ENCODE peak calls at places on chromosomes 11 and 22, in nine cellular contexts. T is LNCaP clone FGC; A is ACHN; W is activated naive CD4-positive, alpha-beta T cell treated with anti-CD3 and anti-CD28 coated beads, Interleukin-2, amount 10 ng/mL, durations not matched to agents 7 days and 5 days; E is adipocyte; I is NAMALWA; N is NB4; D is RCC 7860; V is heart right ventricle. R is an unnamed sample.
A peak's percentile ranks its signal among the peaks of the same experiment; 100 is the strongest.

GRCh38 chr11:28251263-28251662 is 143.1 kb downstream of the METTL15 start:
- DNase-seq in E (no peak), W (no peak), N (no peak), T (no peak), D (no peak), A (no peak), V (no peak), I (no peak), R (no peak)

GRCh38 chr11:96474263-96474662 is 84.5 kb downstream of the JRKL start:
- DNase-seq in W (no peak), T (no peak), A (no peak), N (no peak), D (no peak), V (no peak), E (no peak), I (no peak), R (peak; percentile 85)

GRCh38 chr11:126695293-126695692 is 305.3 kb downstream of the KIRREL3 start:
- DNase-seq in V (no peak), D (no peak), I (no peak), A (no peak), N (no peak), E (no peak), W (no peak), T (no peak), R (no peak)

GRCh38 chr11:123560001-123560400 is 94.4 kb downstream of the SCN3B start:
- DNase-seq in N (no peak), A (no peak), I (no peak), V (peak; percentile 64), W (peak; percentile 65), E (peak; percentile 90), T (no peak), D (no peak), R (no peak)

GRCh38 chr11:86449993-86450629 is 75.4 kb downstream of the CCDC81 start:
- DNase-seq in A (no peak), W (no peak), E (no peak), T (no peak), N (peak; percentile 40), I (no peak), D (no peak), V (no peak), R (no peak)

GRCh38 chr11:90220391-90220790 is 2.5 kb downstream of the CHORDC1 start:
- DNase-seq in E (peak; percentile 82), V (no peak), D (no peak), I (no peak), N (peak; percentile 55), T (no peak), W (no peak), A (no peak), R (peak; percentile 40)

GRCh38 chr11:1750481-1750839 is at the start of gene IFITM10:
- DNase-seq in V (peak; percentile 43), I (no peak), T (no peak), E (no peak), W (no peak), N (no peak), D (peak; percentile 18), A (peak; percentile 8), R (no peak)

GRCh38 chr11:91913407-91913806 is 311.2 kb upstream of the FAT3 start:
- DNase-seq in I (no peak), E (no peak), A (no peak), D (no peak), T (no peak), N (no peak), V (no peak), W (no peak), R (no peak)

GRCh38 chr11:43367382-43368178 is 8.9 kb downstream of the TTC17 start:
- DNase-seq in I (peak; percentile 46), T (no peak), A (no peak), D (no peak), E (no peak), N (no peak), V (no peak), W (no peak), R (peak; percentile 73)

GRCh38 chr22:19569976-19570375 is 45.8 kb upstream of the CLDN5 start:
- DNase-seq in T (no peak), W (no peak), D (no peak), A (no peak), N (no peak), I (no peak), V (no peak), E (no peak), R (no peak)

GRCh38 chr11:10669258-10670033 is 24.1 kb downstream of the IRAG1 start:
- DNase-seq in T (no peak), W (no peak), E (peak; percentile 71), V (no peak), D (peak; percentile 24), N (no peak), I (no peak), A (no peak), R (peak; percentile 22)

GRCh38 chr11:103395612-103396011 is 286.4 kb downstream of the DYNC2H1 start:
- DNase-seq in T (no peak), W (no peak), I (no peak), E (peak; percentile 22), V (no peak), N (no peak), A (peak; percentile 62), D (peak; percentile 71), R (peak; percentile 80)

GRCh38 chr11:1517117-1518005 is 30.8 kb upstream of the MOB2 start:
- DNase-seq in N (no peak), A (no peak), D (no peak), T (no peak), V (peak; percentile 6), I (no peak), E (no peak), W (no peak), R (no peak)

GRCh38 chr11:2898366-2899079 is 12.9 kb upstream of the CDKN1C start:
- DNase-seq in W (peak; percentile 75), V (peak; percentile 46), T (no peak), E (peak; percentile 78), I (no peak), N (peak; percentile 93), D (peak; percentile 70), A (peak; percentile 73), R (peak; percentile 55)

GRCh38 chr11:2929880-2930704 is 872 bp upstream of the PHLDA2 start:
- DNase-seq in T (no peak), V (peak; percentile 27), E (peak; percentile 63), N (peak; percentile 72), W (peak; percentile 57), D (peak; percentile 45), I (peak; percentile 62), A (peak; percentile 49), R (peak; percentile 76)

GRCh38 chr11:57480409-57481137 is 20.2 kb downstream of the RTN4RL2 start:
- DNase-seq in T (no peak), A (peak; percentile 65), D (peak; percentile 17), V (peak; percentile 71), N (peak; percentile 86), W (peak; percentile 86), E (peak; percentile 63), I (peak; percentile 83), R (peak; percentile 32)

GRCh38 chr11:119347242-119347641 is 737 bp upstream of the MFRP start:
- DNase-seq in A (no peak), I (no peak), D (no peak), E (peak; percentile 46), V (no peak), N (no peak), T (no peak), W (no peak), R (no peak)

GRCh38 chr11:122074022-122074421 is 42.0 kb downstream of the BLID start:
- DNase-seq in E (no peak), A (no peak), D (no peak), V (no peak), W (no peak), I (no peak), N (no peak), T (no peak), R (no peak)

GRCh38 chr11:90178751-90179150 is 44.1 kb downstream of the CHORDC1 start:
- DNase-seq in T (peak; percentile 46), V (no peak), I (no peak), D (no peak), N (no peak), A (no peak), E (no peak), W (no peak), R (peak; percentile 47)

GRCh38 chr22:49064836-49065235 is 762.8 kb downstream of the BRD1 start:
- DNase-seq in E (no peak), I (no peak), A (no peak), N (no peak), W (no peak), T (no peak), D (no peak), V (no peak), R (no peak)

GRCh38 chr22:50269573-50270301 is 443 bp downstream of the MAPK11 start:
- DNase-seq in T (no peak), W (peak; percentile 72), N (peak; percentile 73), V (peak; percentile 56), I (peak; percentile 57), A (peak; percentile 65), D (no peak), E (peak; percentile 76), R (no peak)

GRCh38 chr11:17510507-17511206 is 33.6 kb downstream of the USH1C start:
- DNase-seq in V (no peak), W (no peak), E (no peak), T (no peak), A (no peak), N (no peak), I (no peak), D (no peak), R (peak; percentile 40)

GRCh38 chr22:42601879-42602465 is 12.7 kb downstream of the POLDIP3 start:
- DNase-seq in T (no peak), E (no peak), I (no peak), V (no peak), W (no peak), N (no peak), D (no peak), A (no peak), R (no peak)

GRCh38 chr11:10263929-10264328 is 30.1 kb downstream of the SBF2 start:
- DNase-seq in D (peak; percentile 11), I (no peak), T (no peak), N (no peak), V (no peak), W (no peak), E (peak; percentile 50), A (peak; percentile 31), R (peak; percentile 42)

GRCh38 chr11:12122083-12122482 is 11.7 kb downstream of the MICAL2 start:
- DNase-seq in D (no peak), T (no peak), N (peak; percentile 44), I (peak; percentile 9), V (no peak), W (no peak), A (peak; percentile 44), E (no peak), R (no peak)

GRCh38 chr11:63939351-63939920 is 634 bp downstream of the NAA40 start:
- DNase-seq in I (peak; percentile 57), D (no peak), V (no peak), T (no peak), W (no peak), E (peak; percentile 53), N (no peak), A (peak; percentile 9), R (peak; percentile 20)

GRCh38 chr11:134461621-134462020 is 49.6 kb upstream of the B3GAT1 start:
- DNase-seq in E (no peak), T (no peak), N (no peak), W (no peak), D (no peak), A (no peak), V (no peak), I (no peak), R (no peak)

GRCh38 chr11:117931331-117931950 is 2.2 kb upstream of the TMPRSS13 start:
- DNase-seq in A (no peak), W (peak; percentile 20), D (no peak), I (no peak), T (no peak), E (no peak), V (no peak), N (no peak), R (no peak)

GRCh38 chr22:47858773-47859306 is 1096.4 kb downstream of the TBC1D22A start:
- DNase-seq in A (no peak), N (no peak), V (no peak), E (no peak), T (no peak), W (no peak), D (no peak), I (no peak), R (no peak)

GRCh38 chr11:86637976-86638375 is 34.4 kb downstream of the ME3 start:
- DNase-seq in E (no peak), T (no peak), V (no peak), W (peak; percentile 24), A (no peak), N (peak; percentile 12), D (no peak), I (no peak), R (no peak)

GRCh38 chr11:128457874-128458273 is 129.5 kb downstream of the ETS1 start:
- DNase-seq in I (no peak), T (no peak), E (peak; percentile 51), N (no peak), D (no peak), A (no peak), W (no peak), V (no peak), R (no peak)